ENCODE peak calls at places on chromosome 1, in six cellular contexts. Y is PC-9, N is hepatocyte, O is GM23248, A is IMR-90, S is PC-3. H is an unnamed sample.

GRCh38 chr1:15833069-15833679 is 14.3 kb upstream of the SPEN start:
- DNase-seq in Y (peak; percentile 66), N (no peak), O (peak; percentile 93), A (no peak), S (peak; percentile 64), H (no peak)

GRCh38 chr1:22662318-22662717 is 9.3 kb downstream of the C1QB start:
- DNase-seq in Y (no peak), N (no peak), O (no peak), A (no peak), S (peak; percentile 28), H (no peak)

GRCh38 chr1:87151500-87152421 is 176.9 kb upstream of the LMO4 start:
- DNase-seq in Y (no peak), N (peak; percentile 83), O (no peak), A (peak; percentile 58), S (no peak), H (no peak)

GRCh38 chr1:5969168-5969567 is 23.1 kb downstream of the NPHP4 start:
- DNase-seq in Y (no peak), N (no peak), O (no peak), A (no peak), S (no peak), H (no peak)

GRCh38 chr1:25889470-25889869 is 14.0 kb upstream of the PAQR7 start:
- DNase-seq in Y (no peak), N (no peak), O (no peak), A (peak; percentile 43), S (peak; percentile 47), H (no peak)

GRCh38 chr1:108679586-108680213 is 12.4 kb upstream of the PRPF38B start:
- DNase-seq in Y (no peak), N (no peak), O (no peak), A (no peak), S (no peak), H (no peak)

GRCh38 chr1:54506594-54506993 is 41.4 kb upstream of the ACOT11 start:
- DNase-seq in Y (no peak), N (no peak), O (peak; percentile 64), A (peak; percentile 43), S (no peak), H (no peak)

GRCh38 chr1:94395748-94396309 is 22.4 kb upstream of the ABCD3 start:
- DNase-seq in Y (no peak), N (no peak), O (no peak), A (no peak), S (no peak), H (no peak)

GRCh38 chr1:31238986-31239613 is 587 bp downstream of the NKAIN1 start:
- DNase-seq in Y (no peak), N (peak; percentile 62), O (peak; percentile 44), A (no peak), S (no peak), H (no peak)

GRCh38 chr1:30707412-30708360 is 15.7 kb downstream of the MATN1 start:
- DNase-seq in Y (no peak), N (peak; percentile 89), O (peak; percentile 82), A (peak; percentile 56), S (peak; percentile 77), H (no peak)

GRCh38 chr1:115332813-115333608 is 5.0 kb downstream of the NGF start:
- DNase-seq in Y (peak; percentile 85), N (no peak), O (peak; percentile 90), A (peak; percentile 81), S (no peak), H (peak; percentile 30)

GRCh38 chr1:22749919-22750670 is 39.5 kb downstream of the EPHB2 start:
- DNase-seq in Y (peak; percentile 88), N (peak; percentile 84), O (peak; percentile 95), A (peak; percentile 98), S (peak; percentile 89), H (peak; percentile 11)

GRCh38 chr1:177609953-177610352 is 359.9 kb downstream of the SEC16B start:
- DNase-seq in Y (no peak), N (no peak), O (no peak), A (no peak), S (no peak), H (no peak)

GRCh38 chr1:47401761-47402160 is 14.3 kb upstream of the FOXE3 start:
- DNase-seq in Y (no peak), N (no peak), O (no peak), A (no peak), S (no peak), H (no peak)

GRCh38 chr1:170592591-170593111 is 60.7 kb downstream of the GORAB start:
- DNase-seq in Y (no peak), N (no peak), O (peak; percentile 81), A (no peak), S (no peak), H (no peak)

GRCh38 chr1:100950776-100951175 is 54.9 kb downstream of the SLC30A7 start:
- DNase-seq in Y (no peak), N (no peak), O (peak; percentile 24), A (peak; percentile 81), S (no peak), H (no peak)

GRCh38 chr1:15935056-15935950 is 40.6 kb downstream of the ZBTB17 start:
- DNase-seq in Y (no peak), N (no peak), O (no peak), A (no peak), S (no peak), H (no peak)

GRCh38 chr1:63703661-63704060 is 70.2 kb upstream of the ROR1 start:
- DNase-seq in Y (no peak), N (no peak), O (no peak), A (no peak), S (no peak), H (no peak)

GRCh38 chr1:37666241-37666867 is 26.0 kb upstream of the CDCA8 start:
- DNase-seq in Y (no peak), N (no peak), O (no peak), A (no peak), S (no peak), H (no peak)

GRCh38 chr1:193285626-193286025 is 99.2 kb upstream of the B3GALT2 start:
- DNase-seq in Y (no peak), N (no peak), O (no peak), A (peak; percentile 34), S (no peak), H (no peak)

GRCh38 chr1:76093931-76094330 is 19.4 kb downstream of the ST6GALNAC3 start:
- DNase-seq in Y (no peak), N (no peak), O (no peak), A (no peak), S (no peak), H (no peak)

GRCh38 chr1:202193614-202194327 is at the start of gene LGR6:
- DNase-seq in Y (no peak), N (peak; percentile 58), O (peak; percentile 34), A (no peak), S (no peak), H (no peak)

GRCh38 chr1:168348146-168348709 is 67.6 kb downstream of the TBX19 start:
- DNase-seq in Y (no peak), N (no peak), O (no peak), A (no peak), S (peak; percentile 70), H (no peak)

DNA sequence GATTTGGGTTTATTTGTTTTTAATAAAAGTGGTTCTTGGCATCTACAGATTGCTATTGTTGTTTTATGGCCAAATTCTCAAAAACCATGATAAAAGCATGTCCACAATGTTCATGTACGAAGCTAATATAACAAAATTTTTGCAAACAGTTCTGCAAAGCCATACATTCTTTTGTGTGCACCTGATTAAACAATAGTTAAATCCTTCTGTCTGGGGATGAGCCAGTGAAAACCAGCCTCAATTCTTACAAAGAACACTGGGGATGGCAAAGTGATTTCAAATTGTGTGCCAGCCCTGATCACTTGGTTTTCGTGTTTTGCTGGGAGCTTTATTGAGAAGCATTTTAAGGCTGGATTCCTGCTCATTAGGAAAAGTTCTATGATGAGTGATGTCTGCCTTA is 149.1 kb upstream of the MAGI3 start:
- DNase-seq in Y (no peak), N (no peak), O (no peak), A (no peak), S (no peak), H (no peak)
- H2AFZ ChIP-seq in Y (no peak overlapping the region), N (no peak overlapping the region), O (no peak overlapping the region), A (no peak overlapping the region), S (no peak overlapping the region), H (no peak overlapping the region)

DNA sequence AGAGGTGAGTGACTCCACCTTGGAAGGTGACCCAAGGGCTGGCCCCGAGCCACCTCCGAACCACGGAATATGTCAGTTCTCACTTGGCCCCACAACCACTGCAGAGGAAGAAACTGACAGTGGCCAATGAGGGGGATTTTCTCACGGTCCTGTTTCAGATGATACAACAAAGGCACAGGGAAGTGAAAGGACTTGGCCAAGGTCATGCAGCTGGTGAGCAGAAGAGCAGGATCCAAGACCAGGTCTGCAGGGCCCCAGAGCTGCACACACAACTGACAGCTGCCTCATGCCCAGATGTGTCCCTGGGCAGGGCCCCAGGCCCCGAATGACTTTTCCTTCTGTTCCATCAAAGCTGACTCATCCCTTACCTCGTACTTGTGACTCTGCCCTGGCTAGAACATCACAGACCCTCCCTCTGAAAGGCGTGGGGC is 25.8 kb upstream of the EVA1B start:
- DNase-seq in Y (peak; percentile 54), N (no peak), O (peak; percentile 81), A (peak; percentile 64), S (peak; percentile 74), H (no peak)
- H3K27ac ChIP-seq in Y (peak overlapping the region; percentile 97), N (no peak overlapping the region), O (peak overlapping the region; percentile 98), A (peak overlapping the region; percentile 91), S (peak overlapping the region; percentile 92), H (peak overlapping the region; percentile 96)

DNA sequence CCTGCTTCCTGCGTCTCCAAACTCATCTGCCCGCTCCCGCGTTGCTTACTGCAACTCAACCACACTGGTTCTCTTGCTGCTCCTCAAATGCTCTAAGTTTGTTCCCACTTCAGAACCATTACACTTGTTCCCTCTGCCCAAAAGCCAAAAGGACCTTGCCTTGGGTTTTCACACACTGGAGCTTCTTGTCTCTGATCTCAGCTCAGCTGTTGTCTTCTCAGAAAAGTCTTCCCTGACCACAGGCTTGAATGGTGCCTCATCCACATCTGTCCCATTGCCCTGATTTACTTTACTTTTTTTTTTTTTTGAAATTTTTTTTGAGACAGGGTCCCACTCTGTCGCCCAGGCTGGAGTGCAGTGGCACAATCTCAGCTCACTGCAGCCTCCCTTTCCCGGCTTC is 44.3 kb upstream of the SYT14 start:
- DNase-seq in Y (no peak), N (no peak), O (no peak), A (no peak), S (peak; percentile 1), H (no peak)
- H2AFZ ChIP-seq in Y (no peak overlapping the region), N (no peak overlapping the region), O (no peak overlapping the region), A (peak overlapping the region; percentile 36), S (no peak overlapping the region), H (no peak overlapping the region)

DNA sequence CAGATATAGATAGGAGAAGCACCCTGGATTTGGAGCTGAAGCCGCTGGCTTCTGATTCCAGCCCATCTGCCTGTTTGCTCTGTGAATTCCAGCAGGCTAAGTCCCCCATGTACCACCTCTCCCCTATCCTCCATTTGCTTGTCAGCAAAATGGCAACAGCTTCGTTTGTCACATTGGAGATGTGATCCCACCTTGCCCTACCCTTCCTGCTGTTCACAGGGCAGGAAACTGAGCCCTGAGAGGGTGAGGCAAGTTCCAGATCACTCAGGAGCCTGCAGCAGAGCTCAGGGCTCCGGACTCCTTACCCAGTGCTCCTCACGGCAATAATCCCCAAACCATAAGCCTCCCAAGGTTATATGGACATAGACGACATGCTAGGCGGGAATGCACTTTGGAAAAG is 14.9 kb downstream of the SLC2A1 start:
- DNase-seq in Y (no peak), N (no peak), O (no peak), A (no peak), S (no peak), H (no peak)
- H3K27ac ChIP-seq in Y (peak overlapping the region; percentile 99), N (peak overlapping the region; percentile 23), O (no peak overlapping the region), A (peak overlapping the region; percentile 7), S (peak overlapping the region; percentile 99), H (peak overlapping the region; percentile 67)

DNA sequence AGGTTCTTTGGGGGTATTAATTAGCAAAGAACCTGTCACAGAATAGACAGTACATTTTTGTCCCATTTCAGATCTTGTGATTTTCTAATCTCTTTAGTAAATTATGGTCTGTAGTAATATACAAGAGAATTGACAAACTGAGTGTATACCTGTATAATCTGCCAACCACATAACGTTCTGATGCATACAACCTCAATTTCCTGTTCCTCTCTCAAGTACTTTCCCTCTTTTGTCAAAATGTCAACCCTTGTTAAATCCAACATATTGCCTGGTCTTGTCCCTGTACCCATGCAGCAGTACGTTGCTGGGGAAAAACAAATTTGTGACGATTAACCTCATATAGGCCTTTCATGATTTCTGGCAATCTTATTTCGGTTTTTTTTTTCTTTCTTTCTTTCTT is 1.1 kb downstream of the ARV1 start:
- DNase-seq in Y (no peak), N (no peak), O (no peak), A (no peak), S (no peak), H (no peak)
- H2AFZ ChIP-seq in Y (peak overlapping the region; percentile 93), N (no peak overlapping the region), O (peak overlapping the region; percentile 96), A (no peak overlapping the region), S (no peak overlapping the region), H (no peak overlapping the region)